ENCODE peak calls at places on chromosome 11, in five cellular contexts. C is NCI-H345, W is iPS-NIHi11, L is substantia nigra, H is SHP77. O is an unnamed sample.

GRCh38 chr11:7585816-7586215 is 72.0 kb downstream of the PPFIBP2 start:
- DNase-seq in W (no peak), C (no peak), L (no peak), H (no peak), O (no peak)

GRCh38 chr11:57896641-57897145 is 127.0 kb upstream of the OR9Q1 start:
- DNase-seq in H (no peak), L (no peak), W (no peak), C (no peak), O (no peak)

GRCh38 chr11:115377882-115378296 is 126.3 kb downstream of the CADM1 start:
- DNase-seq in H (no peak), W (no peak), L (no peak), C (no peak), O (no peak)

GRCh38 chr11:67014343-67014742 is 8.6 kb upstream of the SYT12 start:
- DNase-seq in H (no peak), W (no peak), L (no peak), C (no peak), O (no peak)

GRCh38 chr11:1557904-1558831 is 13.9 kb downstream of the DUSP8 start:
- DNase-seq in L (peak; percentile 25), W (no peak), H (no peak), C (no peak), O (peak; percentile 88)

GRCh38 chr11:77213029-77213579 is 85.1 kb downstream of the MYO7A start:
- DNase-seq in L (no peak), H (no peak), C (no peak), W (no peak), O (no peak)

GRCh38 chr11:129278586-129279319 is 86.6 kb upstream of the ARHGAP32 start:
- DNase-seq in W (peak; percentile 65), C (no peak), H (no peak), L (no peak), O (no peak)

GRCh38 chr11:66081505-66081904 is 11.4 kb downstream of the PACS1 start:
- DNase-seq in H (no peak), C (peak; percentile 8), W (peak; percentile 18), L (peak; percentile 23), O (peak; percentile 87)

GRCh38 chr11:289706-290620 is 1.0 kb downstream of the PGGHG start:
- DNase-seq in L (no peak), W (no peak), C (no peak), H (no peak), O (peak; percentile 84)

GRCh38 chr11:34639545-34639944 is 18.7 kb downstream of the EHF start:
- DNase-seq in W (no peak), L (no peak), H (no peak), C (no peak), O (no peak)

GRCh38 chr11:19437760-19438159 is 197.0 kb upstream of the E2F8 start:
- DNase-seq in C (no peak), H (no peak), L (no peak), W (no peak), O (no peak)

GRCh38 chr11:68750197-68750987 is 928 bp downstream of the TESMIN start:
- DNase-seq in W (peak; percentile 76), C (no peak), H (no peak), L (no peak), O (no peak)

GRCh38 chr11:120805960-120806555 is 217.8 kb upstream of the TBCEL start:
- DNase-seq in L (no peak), C (no peak), H (no peak), W (no peak), O (no peak)

GRCh38 chr11:100316990-100317389 is 370.1 kb upstream of the ARHGAP42 start:
- DNase-seq in H (no peak), L (no peak), C (no peak), W (no peak), O (no peak)

GRCh38 chr11:111549869-111550203 is 9.3 kb downstream of the LAYN start:
- DNase-seq in C (no peak), W (no peak), L (no peak), H (no peak), O (no peak)

GRCh38 chr11:69122642-69123431 is 32.9 kb upstream of the SMIM38 start:
- DNase-seq in H (no peak), L (no peak), W (peak; percentile 89), C (no peak), O (peak; percentile 84)

GRCh38 chr11:8103909-8104308 is 22.9 kb downstream of the TUB start:
- DNase-seq in H (no peak), L (no peak), C (no peak), W (no peak), O (no peak)

GRCh38 chr11:44753965-44754645 is 27.3 kb downstream of the TSPAN18 start:
- DNase-seq in W (no peak), C (no peak), L (no peak), H (no peak), O (peak; percentile 8)

GRCh38 chr11:44784438-44784760 is 57.6 kb downstream of the TSPAN18 start:
- DNase-seq in W (no peak), C (no peak), H (no peak), L (no peak), O (peak; percentile 61)

GRCh38 chr11:78796956-78797355 is 222.3 kb upstream of the NARS2 start:
- DNase-seq in W (no peak), H (no peak), L (no peak), C (no peak), O (no peak)

GRCh38 chr11:58963551-58964075 is 24.3 kb downstream of the GLYATL1 start:
- DNase-seq in C (no peak), W (peak; percentile 19), L (no peak), H (no peak), O (no peak)

GRCh38 chr11:26331911-26332571 is at the start of gene ANO3:
- DNase-seq in W (peak; percentile 94), H (peak; percentile 57), L (peak; percentile 37), C (peak; percentile 87), O (peak; percentile 83)

GRCh38 chr11:47270331-47271271 is 668 bp downstream of the MADD start:
- DNase-seq in W (peak; percentile 79), H (peak; percentile 36), C (peak; percentile 40), L (peak; percentile 12), O (peak; percentile 78)

GRCh38 chr11:8110396-8110795 is 29.4 kb downstream of the TUB start:
- DNase-seq in C (no peak), L (no peak), H (no peak), W (no peak), O (no peak)

GRCh38 chr11:112797653-112798293 is 163.4 kb upstream of the NCAM1 start:
- DNase-seq in H (no peak), L (peak; percentile 68), C (no peak), W (peak; percentile 55), O (peak; percentile 77)

GRCh38 chr11:19577849-19578619 is 134.6 kb upstream of the NAV2 start:
- DNase-seq in L (no peak), W (no peak), C (no peak), H (no peak), O (peak; percentile 85)

GRCh38 chr11:74330065-74330858 is 18.8 kb upstream of the P4HA3 start:
- DNase-seq in H (no peak), W (no peak), C (no peak), L (no peak), O (no peak)

GRCh38 chr11:76551400-76551799 is 106.6 kb downstream of the EMSY start:
- DNase-seq in L (no peak), W (no peak), C (no peak), H (no peak), O (no peak)

GRCh38 chr11:71400216-71400615 is 48.0 kb downstream of the DHCR7 start:
- DNase-seq in L (no peak), C (no peak), H (no peak), W (no peak), O (no peak)

GRCh38 chr11:68053117-68053516 is 14.3 kb downstream of the TCIRG1 start:
- DNase-seq in H (no peak), C (no peak), W (no peak), L (no peak), O (peak; percentile 58)

GRCh38 chr11:28739489-28740280 is 631.5 kb downstream of the METTL15 start:
- DNase-seq in W (no peak), L (no peak), C (peak; percentile 7), H (no peak), O (no peak)

GRCh38 chr11:79090191-79090590 is 350.6 kb downstream of the TENM4 start:
- DNase-seq in L (no peak), W (no peak), C (no peak), H (no peak), O (no peak)

GRCh38 chr11:71329165-71329510 is 76.8 kb upstream of the SHANK2 start:
- DNase-seq in L (no peak), C (no peak), H (no peak), W (no peak), O (no peak)